ENCODE peak calls at places on chromosomes 12 and 14, in four cellular contexts. J is left lung; M is fibroblast of lung; U is CD4-positive, alpha-beta T cell. S is an unnamed sample.

GRCh38 chr12:6461401-6462233 is 8.9 kb downstream of the VAMP1 start:
- DNase-seq in J (peak; percentile 86), M (no peak), U (peak; percentile 87), S (no peak)

GRCh38 chr14:105196228-105196960 is 15.3 kb upstream of the NUDT14 start:
- DNase-seq in J (no peak), U (no peak), M (no peak), S (no peak)

GRCh38 chr12:119710374-119710773 is 42.4 kb downstream of the PRKAB1 start:
- DNase-seq in M (no peak), J (no peak), U (no peak), S (no peak)

GRCh38 chr12:116338064-116338872 is 60.8 kb upstream of the MED13L start:
- DNase-seq in M (no peak), J (no peak), U (no peak), S (no peak)

GRCh38 chr14:99821519-99822165 is 28.4 kb downstream of the EML1 start:
- DNase-seq in J (no peak), U (no peak), M (peak; percentile 79), S (no peak)

GRCh38 chr14:96417254-96417653 is 25.3 kb downstream of the AK7 start:
- DNase-seq in U (no peak), M (no peak), J (no peak), S (no peak)

GRCh38 chr12:16788888-16789790 is 183.2 kb upstream of the LMO3 start:
- DNase-seq in M (no peak), J (no peak), U (no peak), S (no peak)

GRCh38 chr12:34604631-34605509 is 582.6 kb downstream of the ALG10 start:
- DNase-seq in U (no peak), J (peak; percentile 36), M (no peak), S (no peak)

GRCh38 chr14:77238356-77238755 is 32.6 kb downstream of the NGB start:
- DNase-seq in J (no peak), M (no peak), U (no peak), S (no peak)

GRCh38 chr14:76771432-76771980 is 10.2 kb downstream of the VASH1 start:
- DNase-seq in J (no peak), U (no peak), M (no peak), S (no peak)

DNA sequence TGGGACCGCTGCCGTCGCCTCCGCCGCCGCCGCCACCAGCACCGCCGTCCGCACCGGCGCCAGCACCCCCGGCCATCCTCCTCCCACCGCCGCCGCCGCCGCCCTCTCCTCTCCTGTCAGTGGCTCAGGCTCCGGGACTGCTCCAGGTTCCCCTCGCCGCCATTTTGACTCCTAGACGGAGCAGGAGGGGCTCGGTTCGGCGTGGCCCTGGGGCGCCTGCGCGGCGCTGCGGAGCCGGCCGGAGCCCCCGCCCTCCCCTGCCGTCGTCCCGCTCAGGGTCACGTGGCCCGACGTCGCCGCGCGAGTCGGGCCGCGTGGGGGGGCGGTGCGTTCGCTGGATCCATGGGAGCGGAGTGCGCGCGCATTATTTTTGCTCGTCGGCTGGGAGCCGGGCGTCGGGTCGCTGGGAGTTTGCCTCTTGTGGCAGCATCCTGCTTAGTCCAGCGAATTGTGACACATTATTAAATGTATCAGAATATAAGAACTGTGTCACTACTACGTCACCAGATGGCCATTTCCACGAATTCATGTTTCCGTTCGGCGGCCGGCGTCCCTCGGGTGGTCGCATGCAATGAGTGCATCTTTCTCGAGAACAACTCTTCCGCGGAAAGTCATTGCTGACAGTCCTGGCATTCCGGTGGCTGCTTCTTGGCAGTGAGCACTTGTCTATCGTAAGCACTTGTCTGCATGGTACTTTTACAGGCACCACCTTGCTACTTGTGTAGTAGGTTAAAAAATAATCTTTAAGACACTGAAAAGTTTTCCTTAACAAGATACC is at the start of gene BTBD7:
- DNase-seq in J (peak; percentile 99), U (peak; percentile 89), M (peak; percentile 93), S (peak; percentile 80)
- TF ChIP-seq CTCF in J (no peak), U (no peak), M (peak; percentile 26), S (no peak)

DNA sequence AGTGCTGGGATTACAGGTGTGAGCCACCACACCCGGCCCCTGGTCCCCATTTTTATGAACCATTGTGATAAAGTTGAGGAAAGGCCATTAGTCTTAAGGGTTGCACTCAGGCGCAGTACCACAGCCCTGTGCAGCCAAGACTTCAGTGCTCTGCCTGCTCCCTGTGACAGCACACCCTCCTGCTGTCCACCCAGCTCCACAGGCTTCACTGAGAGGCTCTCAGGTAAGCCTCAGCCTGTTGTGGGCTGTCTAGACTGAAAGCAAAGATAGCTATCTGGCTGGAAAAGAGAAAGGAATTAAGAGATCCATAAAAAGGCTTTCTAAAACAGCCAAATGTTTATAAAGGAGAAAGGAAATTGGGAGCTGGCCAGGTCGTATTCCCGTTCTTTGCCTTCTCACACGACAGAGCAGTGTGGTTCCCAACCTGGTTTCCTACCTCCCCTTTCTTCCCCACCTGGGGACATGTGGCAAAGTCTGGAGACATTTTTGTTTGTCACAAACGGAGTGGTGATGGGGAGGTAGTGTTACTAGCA is 19.1 kb upstream of the DNM1L start:
- DNase-seq in M (no peak), U (no peak), J (no peak), S (no peak)
- H3K27ac ChIP-seq in M (no peak overlapping the region), U (no peak overlapping the region), J (no peak overlapping the region), S (no peak overlapping the region)

GRCh38 chr14:92744198-92744597 is 4.2 kb downstream of the LGMN start:
- DNase-seq in M (no peak), U (no peak), J (no peak), S (no peak)
- TF ChIP-seq CTCF in M (no peak), U (no peak), J (no peak), S (no peak)

GRCh38 chr12:50218386-50218785 is 51.2 kb upstream of the CERS5 start:
- DNase-seq in M (no peak), J (no peak), U (no peak), S (no peak)

GRCh38 chr12:50221228-50222008 is 54.2 kb upstream of the CERS5 start:
- DNase-seq in M (peak; percentile 96), U (no peak), J (no peak), S (no peak)

GRCh38 chr12:50219544-50219943 is 52.4 kb upstream of the CERS5 start:
- DNase-seq in M (no peak), J (no peak), U (no peak), S (no peak)

GRCh38 chr12:50222275-50222783 is 55.2 kb upstream of the CERS5 start:
- DNase-seq in M (peak; percentile 95), J (no peak), U (no peak), S (peak; percentile 28)

GRCh38 chr12:50220357-50221061 is 53.3 kb upstream of the CERS5 start:
- DNase-seq in U (no peak), M (peak; percentile 69), J (no peak), S (peak; percentile 4)
- H3K27ac ChIP-seq in U (peak overlapping the region; percentile 58), M (peak overlapping the region; percentile 98), J (peak overlapping the region; percentile 81), S (peak overlapping the region; percentile 91)

DNA sequence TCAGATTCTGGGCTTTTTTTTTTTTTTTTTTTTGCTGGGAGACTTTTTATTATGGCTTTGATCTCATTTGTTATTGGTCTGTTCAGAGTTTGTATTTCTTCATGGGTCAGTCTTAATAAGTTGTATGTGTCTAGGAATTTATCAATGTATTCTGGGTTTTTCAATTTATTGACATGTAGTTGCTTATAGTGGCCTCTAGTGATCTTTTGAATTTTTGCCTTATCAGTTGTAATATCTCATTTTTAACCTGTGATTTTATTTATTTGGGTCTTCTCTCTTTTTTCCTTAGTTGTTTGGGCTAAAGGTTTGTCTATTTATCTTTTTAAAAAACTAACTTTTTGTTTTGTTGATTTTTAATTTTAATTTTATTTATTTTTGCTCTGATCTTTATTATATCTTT is 45.5 kb downstream of the NAA30 start:
- DNase-seq in J (no peak), U (no peak), M (no peak), S (no peak)
- TF ChIP-seq CTCF in J (no peak), U (no peak), M (no peak), S (no peak)

S was measured in thoracic aorta.